ENCODE peak calls at places on chromosome 13, in nine cellular contexts. One of them, this sample, is unnamed.
A peak's percentile ranks its signal among the peaks of the same experiment; 100 is the strongest.

GRCh38 chr13:75079226-75079625 is 402.7 kb downstream of the TBC1D4 start:
- DNase-seq in breast epithelium: no peak
- DNase-seq in heart right ventricle: no peak
- DNase-seq in lower lobe of right lung: no peak
- DNase-seq in psoas muscle: no peak
- DNase-seq in transverse colon: no peak
- DNase-seq in HepG2: no peak
- DNase-seq in endothelial cell of umbilical vein: peak; percentile 61
- DNase-seq in uterus: no peak
- DNase-seq in this sample: no peak

GRCh38 chr13:58964048-58964447 is 1199.7 kb downstream of the DIAPH3 start:
- DNase-seq in lower lobe of right lung: no peak
- DNase-seq in endothelial cell of umbilical vein: no peak
- DNase-seq in breast epithelium: no peak
- DNase-seq in heart right ventricle: no peak
- DNase-seq in uterus: no peak
- DNase-seq in transverse colon: no peak
- DNase-seq in psoas muscle: no peak
- DNase-seq in HepG2: no peak
- DNase-seq in this sample: no peak

GRCh38 chr13:101390461-101390860 is 25.8 kb downstream of the NALCN start:
- DNase-seq in psoas muscle: no peak
- DNase-seq in HepG2: no peak
- DNase-seq in lower lobe of right lung: no peak
- DNase-seq in uterus: no peak
- DNase-seq in breast epithelium: no peak
- DNase-seq in transverse colon: no peak
- DNase-seq in heart right ventricle: no peak
- DNase-seq in endothelial cell of umbilical vein: peak; percentile 81
- DNase-seq in this sample: no peak

GRCh38 chr13:46588019-46588418 is 35.0 kb downstream of the LRCH1 start:
- DNase-seq in breast epithelium: no peak
- DNase-seq in transverse colon: no peak
- DNase-seq in uterus: no peak
- DNase-seq in psoas muscle: no peak
- DNase-seq in endothelial cell of umbilical vein: no peak
- DNase-seq in lower lobe of right lung: no peak
- DNase-seq in heart right ventricle: no peak
- DNase-seq in HepG2: no peak
- DNase-seq in this sample: no peak

GRCh38 chr13:21557995-21558394 is 46.0 kb downstream of the MICU2 start:
- DNase-seq in lower lobe of right lung: no peak
- DNase-seq in heart right ventricle: no peak
- DNase-seq in psoas muscle: no peak
- DNase-seq in HepG2: peak; percentile 25
- DNase-seq in endothelial cell of umbilical vein: peak; percentile 7
- DNase-seq in uterus: no peak
- DNase-seq in transverse colon: no peak
- DNase-seq in breast epithelium: no peak
- DNase-seq in this sample: no peak

GRCh38 chr13:60163525-60164471 is at the start of gene DIAPH3:
- DNase-seq in breast epithelium: peak; percentile 95
- DNase-seq in psoas muscle: peak; percentile 97
- DNase-seq in heart right ventricle: peak; percentile 96
- DNase-seq in endothelial cell of umbilical vein: peak; percentile 96
- DNase-seq in uterus: peak; percentile 94
- DNase-seq in HepG2: peak; percentile 90
- DNase-seq in transverse colon: peak; percentile 97
- DNase-seq in lower lobe of right lung: peak; percentile 96
- DNase-seq in this sample: peak; percentile 97

GRCh38 chr13:30569901-30570576 is 47.7 kb upstream of the USPL1 start:
- DNase-seq in transverse colon: peak; percentile 13
- DNase-seq in endothelial cell of umbilical vein: no peak
- DNase-seq in breast epithelium: no peak
- DNase-seq in uterus: peak; percentile 78
- DNase-seq in psoas muscle: no peak
- DNase-seq in HepG2: peak; percentile 52
- DNase-seq in lower lobe of right lung: no peak
- DNase-seq in heart right ventricle: peak; percentile 8
- DNase-seq in this sample: no peak

GRCh38 chr13:65638572-65639168 is 1591.5 kb downstream of the PCDH9 start:
- DNase-seq in HepG2: peak; percentile 16
- DNase-seq in lower lobe of right lung: no peak
- DNase-seq in uterus: no peak
- DNase-seq in endothelial cell of umbilical vein: peak; percentile 51
- DNase-seq in heart right ventricle: no peak
- DNase-seq in breast epithelium: no peak
- DNase-seq in transverse colon: no peak
- DNase-seq in psoas muscle: no peak
- DNase-seq in this sample: no peak

GRCh38 chr13:73598021-73598712 is 536.0 kb downstream of the KLF12 start:
- DNase-seq in endothelial cell of umbilical vein: no peak
- DNase-seq in uterus: no peak
- DNase-seq in breast epithelium: no peak
- DNase-seq in transverse colon: no peak
- DNase-seq in lower lobe of right lung: no peak
- DNase-seq in heart right ventricle: no peak
- DNase-seq in HepG2: no peak
- DNase-seq in psoas muscle: no peak
- DNase-seq in this sample: no peak

GRCh38 chr13:31267126-31267784 is 67.5 kb downstream of the B3GLCT start:
- DNase-seq in breast epithelium: no peak
- DNase-seq in psoas muscle: no peak
- DNase-seq in endothelial cell of umbilical vein: no peak
- DNase-seq in lower lobe of right lung: no peak
- DNase-seq in transverse colon: no peak
- DNase-seq in HepG2: no peak
- DNase-seq in uterus: no peak
- DNase-seq in heart right ventricle: peak; percentile 18
- DNase-seq in this sample: no peak

GRCh38 chr13:27008733-27009132 is 162.9 kb downstream of the USP12 start:
- DNase-seq in endothelial cell of umbilical vein: no peak
- DNase-seq in HepG2: no peak
- DNase-seq in uterus: no peak
- DNase-seq in transverse colon: no peak
- DNase-seq in psoas muscle: no peak
- DNase-seq in lower lobe of right lung: no peak
- DNase-seq in heart right ventricle: no peak
- DNase-seq in breast epithelium: no peak
- DNase-seq in this sample: no peak

GRCh38 chr13:48806522-48806921 is 152.8 kb downstream of the CYSLTR2 start:
- DNase-seq in HepG2: no peak
- DNase-seq in heart right ventricle: no peak
- DNase-seq in uterus: no peak
- DNase-seq in psoas muscle: no peak
- DNase-seq in endothelial cell of umbilical vein: no peak
- DNase-seq in lower lobe of right lung: no peak
- DNase-seq in breast epithelium: no peak
- DNase-seq in transverse colon: no peak
- DNase-seq in this sample: no peak

GRCh38 chr13:40626977-40627376 is 39.5 kb downstream of the FOXO1 start:
- DNase-seq in breast epithelium: no peak
- DNase-seq in lower lobe of right lung: no peak
- DNase-seq in psoas muscle: no peak
- DNase-seq in uterus: no peak
- DNase-seq in heart right ventricle: no peak
- DNase-seq in transverse colon: no peak
- DNase-seq in endothelial cell of umbilical vein: no peak
- DNase-seq in HepG2: peak; percentile 24
- DNase-seq in this sample: no peak
- TF ChIP-seq CTCF in breast epithelium: no peak
- TF ChIP-seq CTCF in lower lobe of right lung: no peak
- TF ChIP-seq CTCF in psoas muscle: no peak
- TF ChIP-seq CTCF in uterus: no peak
- TF ChIP-seq CTCF in heart right ventricle: no peak
- TF ChIP-seq CTCF in transverse colon: no peak
- TF ChIP-seq CTCF in endothelial cell of umbilical vein: no peak
- TF ChIP-seq CTCF in HepG2: no peak
- TF ChIP-seq CTCF in this sample: no peak

DNA sequence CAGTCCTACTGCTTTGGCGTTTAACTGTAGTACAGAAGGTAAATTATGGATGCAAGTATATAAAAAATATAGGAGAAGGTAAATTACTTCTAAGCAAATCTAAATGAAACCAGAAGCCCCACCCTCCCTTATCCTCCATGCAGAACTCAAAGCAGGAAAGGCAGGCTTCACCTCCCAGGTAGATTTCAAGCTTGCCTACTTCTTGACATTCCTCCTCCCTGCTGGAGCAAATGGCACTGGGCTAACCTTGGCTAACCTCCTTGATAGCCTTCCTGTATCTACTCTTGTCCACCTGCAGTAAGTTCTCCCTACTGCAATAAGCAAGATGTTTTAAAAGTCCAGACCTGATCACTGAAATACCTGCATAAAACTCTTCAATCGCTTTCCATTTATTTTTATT is 396.0 kb downstream of the IRS2 start:
- DNase-seq in endothelial cell of umbilical vein: no peak
- DNase-seq in transverse colon: no peak
- DNase-seq in lower lobe of right lung: no peak
- DNase-seq in heart right ventricle: no peak
- DNase-seq in HepG2: no peak
- DNase-seq in psoas muscle: no peak
- DNase-seq in breast epithelium: no peak
- DNase-seq in uterus: no peak
- DNase-seq in this sample: no peak
- H3K4me3 ChIP-seq in endothelial cell of umbilical vein: no peak overlapping the region
- H3K4me3 ChIP-seq in transverse colon: no peak overlapping the region
- H3K4me3 ChIP-seq in lower lobe of right lung: no peak overlapping the region
- H3K4me3 ChIP-seq in heart right ventricle: no peak overlapping the region
- H3K4me3 ChIP-seq in HepG2: no peak overlapping the region
- H3K4me3 ChIP-seq in psoas muscle: no peak overlapping the region
- H3K4me3 ChIP-seq in breast epithelium: no peak overlapping the region
- H3K4me3 ChIP-seq in uterus: no peak overlapping the region
- H3K4me3 ChIP-seq in this sample: no peak overlapping the region

GRCh38 chr13:106036870-106037269 is 498.6 kb downstream of the EFNB2 start:
- DNase-seq in heart right ventricle: no peak
- DNase-seq in transverse colon: peak; percentile 10
- DNase-seq in endothelial cell of umbilical vein: no peak
- DNase-seq in lower lobe of right lung: no peak
- DNase-seq in psoas muscle: no peak
- DNase-seq in uterus: no peak
- DNase-seq in breast epithelium: no peak
- DNase-seq in HepG2: no peak
- DNase-seq in this sample: no peak
- TF ChIP-seq CTCF in heart right ventricle: no peak
- TF ChIP-seq CTCF in transverse colon: no peak
- TF ChIP-seq CTCF in endothelial cell of umbilical vein: no peak
- TF ChIP-seq CTCF in lower lobe of right lung: no peak
- TF ChIP-seq CTCF in psoas muscle: no peak
- TF ChIP-seq CTCF in uterus: no peak
- TF ChIP-seq CTCF in breast epithelium: no peak
- TF ChIP-seq CTCF in HepG2: peak; percentile 31
- TF ChIP-seq CTCF in this sample: peak; percentile 12

GRCh38 chr13:93765056-93765455 is 538.4 kb downstream of the GPC6 start:
- DNase-seq in breast epithelium: no peak
- DNase-seq in psoas muscle: no peak
- DNase-seq in uterus: no peak
- DNase-seq in heart right ventricle: no peak
- DNase-seq in endothelial cell of umbilical vein: no peak
- DNase-seq in transverse colon: no peak
- DNase-seq in lower lobe of right lung: no peak
- DNase-seq in HepG2: no peak
- DNase-seq in this sample: no peak

GRCh38 chr13:93765811-93766210 is 539.2 kb downstream of the GPC6 start:
- DNase-seq in psoas muscle: no peak
- DNase-seq in uterus: no peak
- DNase-seq in transverse colon: no peak
- DNase-seq in lower lobe of right lung: no peak
- DNase-seq in HepG2: peak; percentile 27
- DNase-seq in breast epithelium: no peak
- DNase-seq in heart right ventricle: no peak
- DNase-seq in endothelial cell of umbilical vein: no peak
- DNase-seq in this sample: no peak

GRCh38 chr13:93767231-93767916 is 540.8 kb downstream of the GPC6 start:
- DNase-seq in endothelial cell of umbilical vein: no peak
- DNase-seq in heart right ventricle: no peak
- DNase-seq in psoas muscle: no peak
- DNase-seq in HepG2: peak; percentile 85
- DNase-seq in transverse colon: no peak
- DNase-seq in uterus: no peak
- DNase-seq in breast epithelium: no peak
- DNase-seq in lower lobe of right lung: no peak
- DNase-seq in this sample: no peak

GRCh38 chr13:93767917-93768422 is 541.4 kb downstream of the GPC6 start:
- DNase-seq in uterus: no peak
- DNase-seq in HepG2: peak; percentile 74
- DNase-seq in endothelial cell of umbilical vein: no peak
- DNase-seq in breast epithelium: no peak
- DNase-seq in lower lobe of right lung: no peak
- DNase-seq in heart right ventricle: no peak
- DNase-seq in transverse colon: no peak
- DNase-seq in psoas muscle: no peak
- DNase-seq in this sample: no peak

DNA sequence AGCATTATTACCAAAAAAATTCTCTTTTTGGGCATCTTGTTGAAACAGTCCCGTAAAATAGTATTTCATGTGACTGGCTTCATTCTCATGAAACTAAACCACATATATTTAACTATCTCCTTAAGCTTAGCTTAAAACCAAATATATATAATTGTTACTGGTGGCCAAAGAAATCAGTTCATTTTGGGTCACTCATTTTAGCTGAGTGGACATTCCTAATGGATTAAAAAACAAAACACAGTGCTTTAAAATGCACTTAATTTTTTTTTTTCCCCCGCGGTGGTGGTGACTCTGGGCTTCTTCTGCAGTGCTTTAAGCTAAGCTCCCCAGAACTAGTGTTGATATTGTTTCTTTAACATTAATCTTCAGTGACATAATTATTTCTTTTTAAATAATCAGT is 540.1 kb downstream of the GPC6 start:
- DNase-seq in HepG2: no peak
- DNase-seq in psoas muscle: no peak
- DNase-seq in transverse colon: no peak
- DNase-seq in breast epithelium: no peak
- DNase-seq in endothelial cell of umbilical vein: no peak
- DNase-seq in lower lobe of right lung: no peak
- DNase-seq in uterus: no peak
- DNase-seq in heart right ventricle: no peak
- DNase-seq in this sample: no peak
- H3K4me3 ChIP-seq in HepG2: peak overlapping the region; percentile 56
- H3K4me3 ChIP-seq in psoas muscle: no peak overlapping the region
- H3K4me3 ChIP-seq in transverse colon: no peak overlapping the region
- H3K4me3 ChIP-seq in breast epithelium: no peak overlapping the region
- H3K4me3 ChIP-seq in endothelial cell of umbilical vein: no peak overlapping the region
- H3K4me3 ChIP-seq in lower lobe of right lung: no peak overlapping the region
- H3K4me3 ChIP-seq in uterus: no peak overlapping the region
- H3K4me3 ChIP-seq in heart right ventricle: no peak overlapping the region
- H3K4me3 ChIP-seq in this sample: no peak overlapping the region

GRCh38 chr13:45464141-45464686 is 525 bp upstream of the COG3 start:
- DNase-seq in lower lobe of right lung: no peak
- DNase-seq in uterus: peak; percentile 19
- DNase-seq in endothelial cell of umbilical vein: no peak
- DNase-seq in HepG2: no peak
- DNase-seq in transverse colon: peak; percentile 11
- DNase-seq in psoas muscle: no peak
- DNase-seq in heart right ventricle: peak; percentile 7
- DNase-seq in breast epithelium: no peak
- DNase-seq in this sample: no peak
- TF ChIP-seq CTCF in lower lobe of right lung: no peak
- TF ChIP-seq CTCF in uterus: peak; percentile 42
- TF ChIP-seq CTCF in endothelial cell of umbilical vein: peak; percentile 32
- TF ChIP-seq CTCF in HepG2: no peak
- TF ChIP-seq CTCF in transverse colon: peak; percentile 36
- TF ChIP-seq CTCF in psoas muscle: no peak
- TF ChIP-seq CTCF in heart right ventricle: no peak
- TF ChIP-seq CTCF in breast epithelium: no peak
- TF ChIP-seq CTCF in this sample: peak; percentile 64